ENCODE peak calls at places on chromosomes 3 and 15, in seven cellular contexts. J is pulmonary artery endothelial cell, L is NCI-H510A treated with DMSO at 0.1 percent for 48 hours, T is SW 1271, Q is HFFc6, N is iris pigment epithelial cell, U is left colon. D is an unnamed sample.

GRCh38 chr3:10594915-10595314 is 89.5 kb upstream of the ATP2B2 start:
- DNase-seq in N (peak), J (peak), L (no peak), T (no peak), Q (peak), U (peak), D (no peak)

GRCh38 chr3:139774570-139775302 is 97.0 kb upstream of the NMNAT3 start:
- DNase-seq in T (no peak), N (peak), Q (no peak), L (no peak), U (no peak), J (no peak), D (peak)

GRCh38 chr3:108486910-108487309 is 23.5 kb downstream of the MYH15 start:
- DNase-seq in Q (peak), L (peak), N (peak), J (no peak), U (no peak), T (no peak), D (peak)

GRCh38 chr3:120428904-120429303 is 21.9 kb downstream of the FSTL1 start:
- DNase-seq in J (no peak), U (no peak), N (no peak), T (no peak), L (no peak), Q (peak), D (no peak)

GRCh38 chr3:129277829-129278271 is 820 bp upstream of the HMCES start:
- DNase-seq in U (peak), L (no peak), Q (no peak), J (no peak), T (no peak), N (no peak), D (no peak)

GRCh38 chr3:131231710-131232348 is 149.7 kb upstream of the NUDT16 start:
- DNase-seq in T (no peak), N (no peak), U (no peak), Q (peak), L (no peak), J (no peak), D (no peak)

GRCh38 chr3:135069406-135069805 is 274.3 kb downstream of the EPHB1 start:
- DNase-seq in J (no peak), Q (no peak), N (no peak), U (no peak), T (no peak), L (no peak), D (no peak)

GRCh38 chr3:123679712-123680386 is 95.0 kb upstream of the HACD2 start:
- DNase-seq in N (no peak), U (no peak), T (no peak), J (no peak), L (no peak), Q (no peak), D (no peak)

GRCh38 chr15:36501063-36501678 is 78.3 kb upstream of the CDIN1 start:
- DNase-seq in T (peak), N (peak), Q (peak), J (peak), L (peak), U (no peak), D (peak)

GRCh38 chr3:170007031-170007663 is 30.6 kb upstream of the GPR160 start:
- DNase-seq in L (no peak), Q (peak), T (no peak), J (no peak), N (peak), U (no peak), D (no peak)

GRCh38 chr3:72391659-72392058 is 456.6 kb downstream of the SHQ1 start:
- DNase-seq in T (no peak), Q (no peak), U (no peak), L (no peak), J (no peak), N (no peak), D (no peak)

GRCh38 chr15:72319985-72320671 is at the start of gene CELF6:
- DNase-seq in J (peak), U (peak), L (peak), T (peak), N (peak), Q (peak), D (peak)

GRCh38 chr15:70165811-70166284 is 68.1 kb upstream of the TLE3 start:
- DNase-seq in N (no peak), U (no peak), T (no peak), L (no peak), Q (no peak), J (no peak), D (no peak)

GRCh38 chr3:149971403-149972075 is 844 bp upstream of the PFN2 start:
- DNase-seq in U (peak), L (peak), Q (peak), T (peak), N (peak), J (no peak), D (peak)

GRCh38 chr3:171840484-171840830 is 2.7 kb upstream of the TMEM212 start:
- DNase-seq in U (no peak), T (no peak), Q (no peak), L (no peak), N (no peak), J (no peak), D (no peak)

GRCh38 chr3:52874869-52875588 is 22.3 kb downstream of the STIMATE start:
- DNase-seq in L (no peak), N (no peak), Q (no peak), J (no peak), U (no peak), T (no peak), D (no peak)

GRCh38 chr3:127005864-127006500 is 23.1 kb downstream of the PLXNA1 start:
- DNase-seq in J (no peak), Q (no peak), N (peak), T (no peak), L (no peak), U (no peak), D (no peak)

GRCh38 chr3:173732237-173732636 is 334.7 kb downstream of the NLGN1 start:
- DNase-seq in Q (peak), L (no peak), U (no peak), N (no peak), T (no peak), J (no peak), D (no peak)

GRCh38 chr15:88896339-88897033 is 1.1 kb upstream of the HAPLN3 start:
- DNase-seq in J (peak), Q (no peak), L (no peak), T (no peak), U (no peak), N (no peak), D (no peak)

GRCh38 chr15:28955686-28956421 is 70.1 kb downstream of the APBA2 start:
- DNase-seq in J (no peak), N (peak), Q (no peak), L (no peak), U (no peak), T (no peak), D (no peak)

GRCh38 chr15:68312701-68313204 is 35.2 kb downstream of the FEM1B start:
- DNase-seq in Q (no peak), T (no peak), J (no peak), N (peak), U (no peak), L (no peak), D (no peak)

GRCh38 chr3:123431007-123431657 is 17.8 kb downstream of the ADCY5 start:
- DNase-seq in J (no peak), U (no peak), T (no peak), Q (no peak), N (no peak), L (no peak), D (no peak)

GRCh38 chr3:97353176-97353575 is 411.4 kb upstream of the ARL6 start:
- DNase-seq in J (no peak), Q (no peak), L (no peak), U (no peak), T (no peak), N (no peak), D (no peak)

GRCh38 chr3:23455775-23456174 is 252.6 kb downstream of the UBE2E2 start:
- DNase-seq in N (peak), Q (peak), J (no peak), T (no peak), U (no peak), L (no peak), D (no peak)

GRCh38 chr15:39285066-39285465 is 295.8 kb upstream of the THBS1 start:
- DNase-seq in L (no peak), U (no peak), T (no peak), J (no peak), N (no peak), Q (no peak), D (no peak)

GRCh38 chr3:72418856-72419255 is 429.4 kb downstream of the SHQ1 start:
- DNase-seq in L (no peak), U (no peak), N (no peak), Q (no peak), T (no peak), J (no peak), D (no peak)

GRCh38 chr3:29346828-29347227 is 66.0 kb downstream of the RBMS3 start:
- DNase-seq in L (no peak), N (peak), Q (peak), U (no peak), T (no peak), J (no peak), D (no peak)

GRCh38 chr15:22888120-22888859 is 49.8 kb downstream of the NIPA2 start:
- DNase-seq in L (no peak), U (no peak), N (peak), Q (peak), T (no peak), J (peak), D (peak)

GRCh38 chr3:3627104-3627503 is 172.1 kb upstream of the LRRN1 start:
- DNase-seq in T (no peak), Q (no peak), N (no peak), U (no peak), L (no peak), J (no peak), D (no peak)

GRCh38 chr3:183438749-183439148 is 10.3 kb upstream of the MCF2L2 start:
- DNase-seq in J (no peak), U (peak), Q (no peak), T (no peak), L (peak), N (no peak), D (no peak)

GRCh38 chr15:91942676-91943417 is 89.3 kb downstream of the SLCO3A1 start:
- DNase-seq in L (peak), Q (peak), N (peak), T (no peak), J (no peak), U (peak), D (no peak)